ENCODE peak calls at places on chromosome 17, in seven cellular contexts. S is H1, V is NT2/D1, H is K562, T is HCT116, D is HepG2, L is GM12878. I is an unnamed sample.

GRCh38 chr17:81418710-81419332 is 23.6 kb downstream of the BAHCC1 start:
- DNase-seq in D (no peak), L (no peak), H (no peak), S (no peak), T (no peak), V (no peak), I (no peak)

GRCh38 chr17:42282478-42283080 is 5.7 kb upstream of the STAT5A start:
- DNase-seq in S (no peak), L (no peak), T (no peak), V (no peak), D (no peak), H (no peak), I (peak; percentile 11)

GRCh38 chr17:74799097-74799496 is 23.0 kb upstream of the NAT9 start:
- DNase-seq in L (no peak), H (no peak), S (no peak), V (no peak), D (no peak), T (no peak), I (no peak)

GRCh38 chr17:13222931-13223330 is 205.1 kb upstream of the ELAC2 start:
- DNase-seq in D (no peak), V (no peak), L (no peak), T (no peak), H (no peak), S (no peak), I (no peak)

GRCh38 chr17:30361766-30362279 is 16.9 kb upstream of the CPD start:
- DNase-seq in S (no peak), D (no peak), H (no peak), T (no peak), V (no peak), L (no peak), I (no peak)

GRCh38 chr17:78940708-78941107 is 15.5 kb upstream of the TIMP2 start:
- DNase-seq in V (no peak), T (no peak), S (peak; percentile 63), D (peak; percentile 50), H (no peak), L (no peak), I (no peak)

GRCh38 chr17:17628388-17629008 is 37.0 kb upstream of the PEMT start:
- DNase-seq in T (no peak), S (no peak), D (no peak), V (no peak), L (peak; percentile 15), H (no peak), I (no peak)

GRCh38 chr17:14197582-14197981 is 39.1 kb downstream of the CDRT15 start:
- DNase-seq in L (no peak), H (no peak), T (no peak), S (no peak), D (no peak), V (no peak), I (no peak)

GRCh38 chr17:50498021-50498874 is 10.0 kb upstream of the MYCBPAP start:
- DNase-seq in D (no peak), S (no peak), L (no peak), T (no peak), V (no peak), H (no peak), I (no peak)

GRCh38 chr17:17412331-17412730 is 64.5 kb upstream of the MED9 start:
- DNase-seq in V (no peak), D (no peak), H (no peak), S (no peak), T (no peak), L (no peak), I (no peak)

GRCh38 chr17:49050611-49051010 is 53.4 kb downstream of the IGF2BP1 start:
- DNase-seq in H (no peak), T (no peak), L (no peak), S (no peak), V (no peak), D (no peak), I (no peak)

GRCh38 chr17:49049265-49049664 is 52.1 kb downstream of the IGF2BP1 start:
- DNase-seq in H (no peak), D (no peak), V (no peak), S (no peak), T (no peak), L (no peak), I (no peak)

GRCh38 chr17:49054342-49055092 is 57.3 kb downstream of the IGF2BP1 start:
- DNase-seq in D (no peak), V (no peak), H (no peak), L (no peak), T (no peak), S (no peak), I (no peak)

GRCh38 chr17:49053171-49053829 is 56.1 kb downstream of the IGF2BP1 start:
- DNase-seq in H (no peak), D (no peak), T (no peak), S (peak; percentile 55), L (no peak), V (no peak), I (no peak)

GRCh38 chr17:49051269-49051668 is 54.1 kb downstream of the IGF2BP1 start:
- DNase-seq in L (no peak), V (no peak), T (no peak), D (no peak), H (no peak), S (no peak), I (no peak)
- TF ChIP-seq YY1 in L (no peak), V (no peak), T (no peak), D (no peak), H (no peak), S (no peak), I (no peak)

DNA sequence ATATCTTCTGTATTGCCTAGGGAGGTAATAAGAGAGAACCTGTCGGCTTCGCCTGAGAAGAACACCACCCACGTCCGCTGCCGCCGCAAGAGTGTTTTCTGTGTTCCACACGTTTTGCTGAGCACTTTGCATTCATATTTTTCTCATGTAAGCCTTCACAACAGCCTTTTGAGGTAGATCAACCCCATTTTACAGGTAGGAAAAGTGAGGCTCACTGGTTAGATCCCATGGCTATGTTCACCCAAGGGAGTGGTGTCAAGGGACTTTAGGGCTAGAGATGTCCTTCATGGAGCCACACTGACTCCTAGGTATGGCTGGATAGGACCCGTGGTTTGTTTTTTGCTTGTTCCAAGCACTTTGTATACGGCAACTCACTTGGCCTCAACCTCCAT is 87.0 kb upstream of the LGALS9 start:
- DNase-seq in D (no peak), T (no peak), S (no peak), V (no peak), L (no peak), H (no peak), I (no peak)
- TF ChIP-seq YY1 in D (no peak), T (no peak), S (no peak), V (no peak), L (no peak), H (no peak), I (no peak)

GRCh38 chr17:35082073-35082657 is 18.7 kb upstream of the RFFL start:
- DNase-seq in L (no peak), V (no peak), S (no peak), T (peak; percentile 81), D (peak; percentile 9), H (no peak), I (peak; percentile 51)
- TF ChIP-seq YY1 in L (no peak), V (no peak), S (no peak), T (no peak), D (no peak), H (no peak), I (no peak)

GRCh38 chr17:2902546-2902945 is 106.3 kb downstream of the RAP1GAP2 start:
- DNase-seq in T (no peak), H (no peak), D (no peak), L (no peak), V (no peak), S (no peak), I (no peak)

GRCh38 chr17:2905697-2906595 is 109.7 kb downstream of the RAP1GAP2 start:
- DNase-seq in V (no peak), S (no peak), D (no peak), L (no peak), T (no peak), H (no peak), I (peak; percentile 86)

GRCh38 chr17:2905269-2905668 is 109.0 kb downstream of the RAP1GAP2 start:
- DNase-seq in H (no peak), V (no peak), L (no peak), S (no peak), T (no peak), D (no peak), I (no peak)

GRCh38 chr17:2903193-2903974 is 107.1 kb downstream of the RAP1GAP2 start:
- DNase-seq in H (no peak), S (no peak), L (no peak), D (peak; percentile 17), V (no peak), T (no peak), I (no peak)

DNA sequence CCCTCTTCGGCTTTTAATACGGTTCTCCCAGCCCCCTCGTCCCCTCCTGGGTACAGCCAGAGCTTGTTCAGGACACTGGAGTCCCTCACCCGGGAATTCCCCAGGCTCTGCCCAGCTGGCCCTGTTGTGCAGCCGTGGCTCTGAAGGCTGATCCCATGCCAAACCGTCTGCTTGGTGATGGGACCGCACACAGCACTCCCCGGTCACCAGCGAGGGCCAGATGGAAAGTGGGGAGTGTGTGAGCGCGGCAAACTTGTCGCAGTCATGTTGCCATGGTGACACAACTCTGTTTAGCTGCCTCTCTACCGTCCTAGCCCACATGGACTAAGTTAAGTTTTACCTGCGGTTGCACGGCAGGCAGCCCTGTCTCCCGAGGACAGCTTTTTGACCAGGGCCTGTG is 107.9 kb downstream of the RAP1GAP2 start:
- DNase-seq in H (no peak), T (no peak), V (no peak), S (no peak), L (no peak), D (no peak), I (peak; percentile 78)
- TF ChIP-seq YY1 in H (no peak), T (no peak), V (no peak), S (no peak), L (no peak), D (no peak), I (no peak)

DNA sequence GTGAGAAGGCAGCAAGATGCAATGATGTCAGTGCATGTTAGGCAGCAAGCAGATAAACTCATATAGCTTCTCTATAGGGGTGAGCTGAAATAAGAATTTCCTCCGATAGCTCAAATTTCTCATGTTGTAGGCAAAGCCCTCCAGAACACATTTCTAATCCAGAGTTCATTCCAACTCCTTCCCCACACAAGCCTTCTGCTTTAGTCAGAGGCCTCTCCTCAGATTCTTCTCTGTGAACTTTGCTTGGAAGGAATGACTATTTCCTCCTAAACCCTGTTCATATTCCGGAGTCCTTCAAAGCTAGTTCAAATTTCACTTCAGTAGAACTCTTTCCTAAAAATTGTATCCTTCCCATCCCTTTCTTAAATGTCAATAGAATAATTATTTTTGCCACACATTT is 144.8 kb downstream of the KCNJ2 start:
- DNase-seq in L (no peak), V (no peak), H (no peak), D (no peak), T (no peak), S (no peak), I (no peak)
- TF ChIP-seq YY1 in L (no peak), V (no peak), H (no peak), D (no peak), T (no peak), S (no peak), I (no peak)